ENCODE peak calls at places on chromosome 19, in ten cellular contexts. A, T, V, K, R, J, G, B, Z and O are unnamed samples.
A peak's percentile ranks its signal among the peaks of the same experiment; 100 is the strongest.

GRCh38 chr19:33284756-33285155 is 17.6 kb downstream of the CEBPA start:
- DNase-seq in Z (no peak), K (no peak), B (no peak), V (no peak), R (no peak), T (no peak), A (no peak), G (no peak), J (no peak), O (no peak)

GRCh38 chr19:40813182-40813581 is 14.2 kb downstream of the EGLN2 start:
- DNase-seq in G (no peak), K (no peak), J (no peak), V (no peak), R (no peak), B (no peak), A (no peak), T (no peak), Z (no peak), O (no peak)

GRCh38 chr19:13102666-13103584 is at the start of gene LYL1:
- DNase-seq in B (peak; percentile 91), V (peak; percentile 46), T (peak; percentile 88), K (peak; percentile 99), A (no peak), R (peak; percentile 84), J (peak; percentile 95), Z (no peak), G (no peak), O (peak; percentile 48)

GRCh38 chr19:46841458-46842083 is 9.1 kb downstream of the AP2S1 start:
- DNase-seq in V (no peak), B (peak; percentile 73), K (no peak), T (no peak), R (peak; percentile 89), Z (no peak), G (no peak), J (peak; percentile 85), A (no peak), O (peak; percentile 84)

GRCh38 chr19:56597696-56598095 is 2.6 kb downstream of the ZNF71 start:
- DNase-seq in T (no peak), J (no peak), A (no peak), R (no peak), B (no peak), G (no peak), K (no peak), Z (no peak), V (no peak), O (peak; percentile 29)

GRCh38 chr19:15116856-15117255 is 9.7 kb downstream of the SYDE1 start:
- DNase-seq in K (no peak), Z (no peak), T (no peak), V (no peak), R (no peak), G (no peak), B (no peak), A (no peak), J (no peak), O (no peak)

GRCh38 chr19:21221653-21222052 is 79.8 kb downstream of the ZNF431 start:
- DNase-seq in T (no peak), R (no peak), J (no peak), K (no peak), A (no peak), G (no peak), V (no peak), B (no peak), Z (no peak), O (peak; percentile 35)

GRCh38 chr19:37506387-37507166 is at the start of gene ZNF793:
- DNase-seq in G (peak; percentile 78), B (peak; percentile 84), R (peak; percentile 93), A (peak; percentile 42), K (peak; percentile 86), V (peak; percentile 74), T (peak; percentile 75), Z (peak; percentile 90), J (peak; percentile 87), O (peak; percentile 56)

GRCh38 chr19:42140125-42140754 is 8.0 kb upstream of the POU2F2 start:
- DNase-seq in K (peak; percentile 89), G (peak; percentile 83), R (peak; percentile 74), B (peak; percentile 59), Z (peak; percentile 82), V (peak; percentile 89), A (no peak), J (peak; percentile 79), T (peak; percentile 76), O (peak; percentile 45)

GRCh38 chr19:11697284-11697855 is 41.4 kb downstream of the ZNF823 start:
- DNase-seq in G (no peak), B (no peak), V (no peak), K (no peak), A (no peak), R (no peak), J (no peak), Z (no peak), T (no peak), O (no peak)

DNA sequence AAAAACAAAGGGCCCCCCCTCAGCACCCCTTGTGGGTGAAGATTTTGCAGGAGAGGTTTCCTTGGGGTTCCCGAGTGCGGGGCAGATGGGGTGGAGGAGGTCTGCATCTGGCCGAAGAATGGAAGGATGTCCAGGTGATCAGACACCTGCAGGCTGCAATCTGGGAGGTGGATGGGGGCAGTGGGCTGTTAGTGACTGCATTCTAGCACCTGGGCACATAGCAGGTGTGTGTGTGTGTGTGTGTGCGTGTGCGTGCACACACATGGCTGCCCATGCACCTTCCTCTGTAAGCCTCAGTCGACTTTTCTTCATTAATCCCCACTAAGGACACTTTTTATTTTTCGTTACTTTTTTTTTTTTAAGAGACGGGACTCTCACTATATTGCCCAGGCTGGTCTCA is 460 bp downstream of the MAG start:
- DNase-seq in G (no peak), J (no peak), V (no peak), T (no peak), R (no peak), K (no peak), A (no peak), Z (no peak), B (no peak), O (no peak)
- TF ChIP-seq CTCF in G (no peak), J (no peak), V (no peak), T (no peak), R (no peak), K (no peak), A (no peak), Z (no peak), B (no peak), O (no peak)

DNA sequence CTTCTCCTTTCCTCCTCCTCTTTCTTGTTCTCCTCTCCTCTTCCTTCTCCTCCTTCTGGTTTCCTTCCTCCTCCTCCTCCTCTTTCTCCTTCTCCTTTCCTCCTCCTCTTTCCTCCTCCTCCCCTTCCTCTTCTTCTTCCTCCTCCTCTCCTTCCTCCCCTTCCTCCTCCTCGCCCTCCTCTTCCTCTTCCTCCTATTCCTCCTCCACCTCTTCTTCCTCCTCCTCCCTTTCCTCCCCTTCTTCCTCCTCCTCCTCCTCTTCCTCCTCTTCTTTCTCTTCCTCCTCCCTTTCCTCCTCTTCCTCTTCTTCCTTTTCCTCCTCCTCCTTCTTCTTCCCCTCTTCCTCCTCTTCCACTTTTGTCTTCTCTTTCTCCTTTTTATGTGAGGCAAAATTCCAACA is 55.0 kb upstream of the ADGRE1 start:
- DNase-seq in T (no peak), V (no peak), R (no peak), K (no peak), B (no peak), Z (no peak), G (no peak), J (no peak), A (no peak), O (no peak)
- TF ChIP-seq CTCF in T (no peak), V (no peak), R (no peak), K (no peak), B (no peak), Z (no peak), G (no peak), J (no peak), A (no peak), O (no peak)

GRCh38 chr19:49939721-49940481 is 10.6 kb upstream of the NUP62 start:
- DNase-seq in B (no peak), Z (no peak), R (no peak), T (no peak), K (no peak), V (no peak), A (no peak), G (no peak), J (no peak), O (no peak)
- TF ChIP-seq CTCF in B (no peak), Z (peak; percentile 21), R (no peak), T (no peak), K (peak; percentile 11), V (no peak), A (no peak), G (no peak), J (no peak), O (peak; percentile 42)

GRCh38 chr19:45636275-45636674 is 2.9 kb downstream of the EML2 start:
- DNase-seq in V (no peak), Z (no peak), K (no peak), J (no peak), G (no peak), T (no peak), R (no peak), B (no peak), A (no peak), O (no peak)

GRCh38 chr19:45640849-45641273 is 1.7 kb upstream of the EML2 start:
- DNase-seq in K (no peak), G (peak; percentile 64), J (no peak), Z (no peak), A (no peak), T (peak; percentile 48), V (no peak), B (peak; percentile 23), R (no peak), O (no peak)

GRCh38 chr19:45636902-45637301 is 2.3 kb downstream of the EML2 start:
- DNase-seq in K (no peak), G (no peak), Z (no peak), B (no peak), J (no peak), T (no peak), R (peak; percentile 59), A (no peak), V (no peak), O (no peak)

GRCh38 chr19:45638930-45639729 is at the start of gene EML2:
- DNase-seq in G (peak; percentile 61), J (peak; percentile 81), Z (peak; percentile 80), B (peak; percentile 55), R (peak; percentile 50), K (peak; percentile 22), T (peak; percentile 68), V (peak; percentile 48), A (no peak), O (no peak)

GRCh38 chr19:45637890-45638667 is 1.1 kb downstream of the EML2 start:
- DNase-seq in A (no peak), T (no peak), J (no peak), R (peak; percentile 71), Z (no peak), K (no peak), B (no peak), G (no peak), V (no peak), O (peak; percentile 46)
- TF ChIP-seq CTCF in A (no peak), T (no peak), J (no peak), R (no peak), Z (no peak), K (no peak), B (no peak), G (no peak), V (no peak), O (no peak)

GRCh38 chr19:57802269-57802668 is 12.4 kb downstream of the ZNF552 start:
- DNase-seq in R (no peak), T (no peak), B (no peak), G (no peak), Z (no peak), J (no peak), V (no peak), K (no peak), A (no peak), O (no peak)
- TF ChIP-seq CTCF in R (no peak), T (no peak), B (no peak), G (no peak), Z (no peak), J (no peak), V (no peak), K (no peak), A (no peak), O (no peak)